ENCODE peak calls at places on chromosomes 3 and 15, in seven cellular contexts. One of them, this sample, is unnamed.

GRCh38 chr3:46400000-46400734 is 6.7 kb downstream of the CCR5AS start:
- DNase-seq in A549: no peak
- DNase-seq in tibial nerve: no peak
- DNase-seq in esophagus muscularis mucosa: no peak
- DNase-seq in sigmoid colon: no peak
- DNase-seq in K562: peak
- DNase-seq in transverse colon: no peak
- DNase-seq in this sample: no peak

GRCh38 chr3:52056521-52056967 is at the start of gene DUSP7:
- DNase-seq in A549: peak
- DNase-seq in tibial nerve: peak
- DNase-seq in esophagus muscularis mucosa: no peak
- DNase-seq in sigmoid colon: peak
- DNase-seq in K562: peak
- DNase-seq in transverse colon: peak
- DNase-seq in this sample: no peak

GRCh38 chr3:101379695-101380376 is 59.5 kb upstream of the IMPG2 start:
- DNase-seq in A549: no peak
- DNase-seq in tibial nerve: no peak
- DNase-seq in esophagus muscularis mucosa: no peak
- DNase-seq in sigmoid colon: no peak
- DNase-seq in K562: no peak
- DNase-seq in transverse colon: no peak
- DNase-seq in this sample: no peak

GRCh38 chr3:10602769-10603768 is 97.7 kb upstream of the ATP2B2 start:
- DNase-seq in A549: no peak
- DNase-seq in tibial nerve: no peak
- DNase-seq in esophagus muscularis mucosa: no peak
- DNase-seq in sigmoid colon: no peak
- DNase-seq in K562: no peak
- DNase-seq in transverse colon: no peak
- DNase-seq in this sample: no peak

GRCh38 chr15:69903476-69904295 is 194.0 kb downstream of the TLE3 start:
- DNase-seq in A549: no peak
- DNase-seq in tibial nerve: no peak
- DNase-seq in esophagus muscularis mucosa: no peak
- DNase-seq in sigmoid colon: no peak
- DNase-seq in K562: no peak
- DNase-seq in transverse colon: no peak
- DNase-seq in this sample: no peak

GRCh38 chr3:114566162-114566755 is 272.4 kb downstream of the TIGIT start:
- DNase-seq in A549: no peak
- DNase-seq in tibial nerve: no peak
- DNase-seq in esophagus muscularis mucosa: no peak
- DNase-seq in sigmoid colon: no peak
- DNase-seq in K562: no peak
- DNase-seq in transverse colon: no peak
- DNase-seq in this sample: no peak

GRCh38 chr15:65796610-65797012 is 4.5 kb upstream of the DENND4A start:
- DNase-seq in A549: peak
- DNase-seq in tibial nerve: no peak
- DNase-seq in esophagus muscularis mucosa: no peak
- DNase-seq in sigmoid colon: no peak
- DNase-seq in K562: peak
- DNase-seq in transverse colon: no peak
- DNase-seq in this sample: no peak

GRCh38 chr15:61144055-61144454 is 85.0 kb downstream of the RORA start:
- DNase-seq in A549: no peak
- DNase-seq in tibial nerve: no peak
- DNase-seq in esophagus muscularis mucosa: peak
- DNase-seq in sigmoid colon: no peak
- DNase-seq in K562: no peak
- DNase-seq in transverse colon: no peak
- DNase-seq in this sample: no peak

GRCh38 chr3:49703443-49703927 is 14.1 kb downstream of the RNF123 start:
- DNase-seq in A549: peak
- DNase-seq in tibial nerve: no peak
- DNase-seq in esophagus muscularis mucosa: no peak
- DNase-seq in sigmoid colon: peak
- DNase-seq in K562: peak
- DNase-seq in transverse colon: peak
- DNase-seq in this sample: no peak

GRCh38 chr3:12663311-12663935 is 494 bp downstream of the RAF1 start:
- DNase-seq in A549: peak
- DNase-seq in tibial nerve: no peak
- DNase-seq in esophagus muscularis mucosa: no peak
- DNase-seq in sigmoid colon: peak
- DNase-seq in K562: no peak
- DNase-seq in transverse colon: peak
- DNase-seq in this sample: no peak

GRCh38 chr3:57309769-57310168 is 17.3 kb upstream of the ASB14 start:
- DNase-seq in A549: no peak
- DNase-seq in tibial nerve: no peak
- DNase-seq in esophagus muscularis mucosa: no peak
- DNase-seq in sigmoid colon: no peak
- DNase-seq in K562: no peak
- DNase-seq in transverse colon: no peak
- DNase-seq in this sample: no peak
- H3K27ac ChIP-seq in A549: no peak
- H3K27ac ChIP-seq in tibial nerve: no peak
- H3K27ac ChIP-seq in esophagus muscularis mucosa: no peak
- H3K27ac ChIP-seq in sigmoid colon: no peak
- H3K27ac ChIP-seq in K562: no peak
- H3K27ac ChIP-seq in transverse colon: no peak
- H3K27ac ChIP-seq in this sample: no peak

DNA sequence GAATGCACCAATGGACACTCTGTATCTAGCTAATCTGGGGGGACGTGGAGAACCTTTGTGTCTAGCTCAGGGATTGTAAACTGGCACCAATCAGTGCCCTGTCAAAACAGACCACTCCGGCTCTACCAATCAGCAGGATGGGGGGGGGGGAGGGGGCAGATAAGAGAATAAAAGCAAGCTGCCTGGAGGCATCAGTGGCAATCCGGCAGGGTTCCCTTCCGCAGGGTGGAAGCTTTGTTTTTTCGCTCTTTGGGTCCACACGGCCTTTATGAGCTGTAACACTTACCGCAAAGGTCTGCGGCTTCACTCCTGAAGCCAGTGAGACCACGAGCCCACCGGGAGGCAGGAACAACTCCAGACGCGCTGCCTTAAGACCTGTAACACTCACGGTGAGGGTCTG is 827.1 kb downstream of the PLOD2 start:
- DNase-seq in A549: no peak
- DNase-seq in tibial nerve: no peak
- DNase-seq in esophagus muscularis mucosa: no peak
- DNase-seq in sigmoid colon: no peak
- DNase-seq in K562: peak
- DNase-seq in transverse colon: no peak
- DNase-seq in this sample: no peak
- H3K4me3 ChIP-seq in A549: no peak
- H3K4me3 ChIP-seq in tibial nerve: no peak
- H3K4me3 ChIP-seq in esophagus muscularis mucosa: no peak
- H3K4me3 ChIP-seq in sigmoid colon: no peak
- H3K4me3 ChIP-seq in K562: no peak
- H3K4me3 ChIP-seq in transverse colon: no peak
- H3K4me3 ChIP-seq in this sample: no peak

GRCh38 chr15:89089316-89090230 is 1.3 kb downstream of the ABHD2 start:
- DNase-seq in A549: no peak
- DNase-seq in tibial nerve: no peak
- DNase-seq in esophagus muscularis mucosa: no peak
- DNase-seq in sigmoid colon: peak
- DNase-seq in K562: no peak
- DNase-seq in transverse colon: no peak
- DNase-seq in this sample: no peak

GRCh38 chr15:89093509-89093908 is 5.3 kb downstream of the ABHD2 start:
- DNase-seq in A549: no peak
- DNase-seq in tibial nerve: no peak
- DNase-seq in esophagus muscularis mucosa: no peak
- DNase-seq in sigmoid colon: no peak
- DNase-seq in K562: no peak
- DNase-seq in transverse colon: no peak
- DNase-seq in this sample: no peak

GRCh38 chr15:89091667-89092220 is 3.5 kb downstream of the ABHD2 start:
- DNase-seq in A549: no peak
- DNase-seq in tibial nerve: no peak
- DNase-seq in esophagus muscularis mucosa: no peak
- DNase-seq in sigmoid colon: no peak
- DNase-seq in K562: no peak
- DNase-seq in transverse colon: no peak
- DNase-seq in this sample: no peak

GRCh38 chr15:89088605-89089315 is 504 bp downstream of the ABHD2 start:
- DNase-seq in A549: no peak
- DNase-seq in tibial nerve: no peak
- DNase-seq in esophagus muscularis mucosa: no peak
- DNase-seq in sigmoid colon: peak
- DNase-seq in K562: peak
- DNase-seq in transverse colon: peak
- DNase-seq in this sample: no peak

GRCh38 chr15:89090791-89091666 is 2.8 kb downstream of the ABHD2 start:
- DNase-seq in A549: peak
- DNase-seq in tibial nerve: peak
- DNase-seq in esophagus muscularis mucosa: peak
- DNase-seq in sigmoid colon: peak
- DNase-seq in K562: peak
- DNase-seq in transverse colon: peak
- DNase-seq in this sample: no peak
- TF ChIP-seq POLR2A in A549: no peak
- TF ChIP-seq POLR2A in tibial nerve: peak
- TF ChIP-seq POLR2A in esophagus muscularis mucosa: no peak
- TF ChIP-seq POLR2A in sigmoid colon: no peak
- TF ChIP-seq POLR2A in K562: no peak
- TF ChIP-seq POLR2A in transverse colon: peak
- TF ChIP-seq POLR2A in this sample: no peak

GRCh38 chr3:195123196-195123805 is 147.7 kb downstream of the XXYLT1 start:
- DNase-seq in A549: no peak
- DNase-seq in tibial nerve: no peak
- DNase-seq in esophagus muscularis mucosa: no peak
- DNase-seq in sigmoid colon: no peak
- DNase-seq in K562: peak
- DNase-seq in transverse colon: no peak
- DNase-seq in this sample: no peak
- H3K27ac ChIP-seq in A549: no peak
- H3K27ac ChIP-seq in tibial nerve: no peak
- H3K27ac ChIP-seq in esophagus muscularis mucosa: no peak
- H3K27ac ChIP-seq in sigmoid colon: no peak
- H3K27ac ChIP-seq in K562: no peak
- H3K27ac ChIP-seq in transverse colon: no peak
- H3K27ac ChIP-seq in this sample: no peak

GRCh38 chr15:74400313-74400850 is 32.9 kb upstream of the CYP11A1 start:
- DNase-seq in A549: no peak
- DNase-seq in tibial nerve: no peak
- DNase-seq in esophagus muscularis mucosa: no peak
- DNase-seq in sigmoid colon: no peak
- DNase-seq in K562: no peak
- DNase-seq in transverse colon: no peak
- DNase-seq in this sample: no peak

GRCh38 chr15:74400915-74401757 is 32.6 kb downstream of the SEMA7A start:
- DNase-seq in A549: no peak
- DNase-seq in tibial nerve: no peak
- DNase-seq in esophagus muscularis mucosa: no peak
- DNase-seq in sigmoid colon: no peak
- DNase-seq in K562: no peak
- DNase-seq in transverse colon: no peak
- DNase-seq in this sample: no peak

GRCh38 chr15:74398183-74398582 is 30.7 kb upstream of the CYP11A1 start:
- DNase-seq in A549: no peak
- DNase-seq in tibial nerve: no peak
- DNase-seq in esophagus muscularis mucosa: no peak
- DNase-seq in sigmoid colon: no peak
- DNase-seq in K562: no peak
- DNase-seq in transverse colon: no peak
- DNase-seq in this sample: no peak

GRCh38 chr15:74399100-74399499 is 31.7 kb upstream of the CYP11A1 start:
- DNase-seq in A549: no peak
- DNase-seq in tibial nerve: no peak
- DNase-seq in esophagus muscularis mucosa: no peak
- DNase-seq in sigmoid colon: no peak
- DNase-seq in K562: no peak
- DNase-seq in transverse colon: no peak
- DNase-seq in this sample: no peak

GRCh38 chr15:74399511-74400312 is 32.3 kb upstream of the CYP11A1 start:
- DNase-seq in A549: no peak
- DNase-seq in tibial nerve: no peak
- DNase-seq in esophagus muscularis mucosa: no peak
- DNase-seq in sigmoid colon: no peak
- DNase-seq in K562: no peak
- DNase-seq in transverse colon: peak
- DNase-seq in this sample: no peak
- H3K4me3 ChIP-seq in A549: no peak
- H3K4me3 ChIP-seq in tibial nerve: no peak
- H3K4me3 ChIP-seq in esophagus muscularis mucosa: no peak
- H3K4me3 ChIP-seq in sigmoid colon: no peak
- H3K4me3 ChIP-seq in K562: no peak
- H3K4me3 ChIP-seq in transverse colon: no peak
- H3K4me3 ChIP-seq in this sample: no peak

DNA sequence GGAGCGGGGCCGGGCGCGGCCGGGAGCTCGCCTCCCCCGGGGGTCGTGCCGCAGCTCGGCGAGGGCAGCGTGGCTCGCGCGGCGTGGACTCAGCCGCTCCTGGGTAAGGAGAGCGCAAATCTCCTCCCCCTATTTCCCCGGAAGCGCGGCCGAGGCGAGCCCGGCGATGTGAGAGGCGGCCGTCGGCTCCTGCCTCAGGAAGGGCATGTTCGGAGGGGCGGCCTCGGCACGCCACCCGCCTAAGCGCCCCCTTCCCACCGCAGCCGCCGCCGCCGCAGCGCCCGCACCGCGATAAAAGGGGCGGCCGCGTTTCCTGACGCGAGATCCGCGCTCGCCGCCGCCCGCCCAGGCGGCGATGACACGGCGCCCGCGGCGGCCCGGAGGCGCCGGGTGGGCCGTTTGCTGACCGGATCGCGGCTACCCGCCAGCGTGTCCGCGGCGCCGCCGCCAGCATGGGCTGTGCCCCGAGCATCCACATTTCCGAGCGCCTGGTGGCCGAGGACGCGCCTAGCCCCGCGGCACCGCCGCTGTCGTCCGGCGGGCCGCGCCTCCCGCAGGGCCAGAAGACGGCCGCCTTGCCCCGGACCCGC is at the start of gene PDE8A:
- DNase-seq in A549: peak
- DNase-seq in tibial nerve: no peak
- DNase-seq in esophagus muscularis mucosa: no peak
- DNase-seq in sigmoid colon: peak
- DNase-seq in K562: peak
- DNase-seq in transverse colon: peak
- DNase-seq in this sample: no peak
- TF ChIP-seq POLR2A in A549: peak
- TF ChIP-seq POLR2A in tibial nerve: no peak
- TF ChIP-seq POLR2A in esophagus muscularis mucosa: no peak
- TF ChIP-seq POLR2A in sigmoid colon: no peak
- TF ChIP-seq POLR2A in K562: no peak
- TF ChIP-seq POLR2A in transverse colon: no peak
- TF ChIP-seq POLR2A in this sample: no peak

GRCh38 chr3:125313060-125313635 is 62.0 kb downstream of the ZNF148 start:
- DNase-seq in A549: no peak
- DNase-seq in tibial nerve: no peak
- DNase-seq in esophagus muscularis mucosa: no peak
- DNase-seq in sigmoid colon: no peak
- DNase-seq in K562: peak
- DNase-seq in transverse colon: no peak
- DNase-seq in this sample: no peak
- H3K27ac ChIP-seq in A549: no peak
- H3K27ac ChIP-seq in tibial nerve: no peak
- H3K27ac ChIP-seq in esophagus muscularis mucosa: no peak
- H3K27ac ChIP-seq in sigmoid colon: no peak
- H3K27ac ChIP-seq in K562: no peak
- H3K27ac ChIP-seq in transverse colon: no peak
- H3K27ac ChIP-seq in this sample: no peak